ENCODE peak calls at places on chromosomes 6 and 20, in four cellular contexts. U, A, E and R are unnamed samples.

GRCh38 chr6:93238632-93239031 is 180.7 kb downstream of the EPHA7 start:
- DNase-seq in U (no peak), A (no peak), E (no peak), R (no peak)

GRCh38 chr6:109381007-109381746 is 1.1 kb downstream of the CD164 start:
- DNase-seq in U (no peak), A (no peak), E (no peak), R (no peak)

GRCh38 chr6:166169549-166170421 is 2.1 kb upstream of the TBXT start:
- DNase-seq in U (no peak), A (no peak), E (no peak), R (no peak)

GRCh38 chr20:61886721-61887658 is 178.7 kb downstream of the TAF4 start:
- DNase-seq in U (peak), A (peak), E (peak), R (peak)

GRCh38 chr6:168313371-168314028 is 6.1 kb downstream of the DACT2 start:
- DNase-seq in U (no peak), A (peak), E (no peak), R (no peak)

GRCh38 chr20:62633571-62634329 is 8.6 kb upstream of the SLCO4A1 start:
- DNase-seq in U (no peak), A (no peak), E (no peak), R (no peak)

GRCh38 chr6:7615611-7616383 is 25.8 kb downstream of the SNRNP48 start:
- DNase-seq in U (peak), A (peak), E (peak), R (peak)

GRCh38 chr20:43721429-43722152 is 5.2 kb downstream of the GTSF1L start:
- DNase-seq in U (no peak), A (no peak), E (no peak), R (no peak)

GRCh38 chr20:40304119-40304518 is 384.9 kb downstream of the MAFB start:
- DNase-seq in U (no peak), A (no peak), E (no peak), R (no peak)

GRCh38 chr6:52877168-52877567 is 32.3 kb downstream of the GSTA3 start:
- DNase-seq in U (peak), A (no peak), E (no peak), R (peak)

GRCh38 chr20:34570859-34571306 is 12.4 kb downstream of the MAP1LC3A start:
- DNase-seq in U (no peak), A (no peak), E (peak), R (no peak)

GRCh38 chr20:4029505-4030467 is 14.4 kb upstream of the RNF24 start:
- DNase-seq in U (no peak), A (no peak), E (no peak), R (no peak)

GRCh38 chr20:58478141-58478805 is 36.9 kb downstream of the APCDD1L start:
- DNase-seq in U (no peak), A (no peak), E (no peak), R (no peak)

GRCh38 chr20:16846011-16846410 is 97.9 kb downstream of the OTOR start:
- DNase-seq in U (no peak), A (no peak), E (no peak), R (no peak)

GRCh38 chr20:44001667-44002596 is 87.3 kb downstream of the TOX2 start:
- DNase-seq in U (peak), A (no peak), E (no peak), R (no peak)

GRCh38 chr6:14734052-14734415 is 511.8 kb upstream of the JARID2 start:
- DNase-seq in U (no peak), A (no peak), E (peak), R (no peak)

GRCh38 chr6:46051962-46052361 is 36.3 kb upstream of the CLIC5 start:
- DNase-seq in U (no peak), A (no peak), E (no peak), R (no peak)

GRCh38 chr6:112665815-112666214 is 318.7 kb downstream of the RFPL4B start:
- DNase-seq in U (no peak), A (no peak), E (no peak), R (no peak)

GRCh38 chr6:76418657-76419217 is 346.3 kb upstream of the IMPG1 start:
- DNase-seq in U (no peak), A (no peak), E (no peak), R (no peak)

GRCh38 chr20:10513931-10514575 is 78.9 kb downstream of the SLX4IP start:
- DNase-seq in U (no peak), A (no peak), E (no peak), R (no peak)

GRCh38 chr20:24838551-24839530 is 110.2 kb upstream of the CST7 start:
- DNase-seq in U (no peak), A (no peak), E (no peak), R (no peak)

GRCh38 chr6:7646394-7646793 is 56.4 kb downstream of the SNRNP48 start:
- DNase-seq in U (no peak), A (no peak), E (no peak), R (no peak)

GRCh38 chr20:40262219-40262618 is 426.8 kb downstream of the MAFB start:
- DNase-seq in U (no peak), A (no peak), E (no peak), R (no peak)

GRCh38 chr20:14488756-14489479 is 151.5 kb upstream of the FLRT3 start:
- DNase-seq in U (no peak), A (no peak), E (no peak), R (no peak)

GRCh38 chr6:96787846-96788580 is 49.3 kb downstream of the GPR63 start:
- DNase-seq in U (no peak), A (no peak), E (peak), R (no peak)

DNA sequence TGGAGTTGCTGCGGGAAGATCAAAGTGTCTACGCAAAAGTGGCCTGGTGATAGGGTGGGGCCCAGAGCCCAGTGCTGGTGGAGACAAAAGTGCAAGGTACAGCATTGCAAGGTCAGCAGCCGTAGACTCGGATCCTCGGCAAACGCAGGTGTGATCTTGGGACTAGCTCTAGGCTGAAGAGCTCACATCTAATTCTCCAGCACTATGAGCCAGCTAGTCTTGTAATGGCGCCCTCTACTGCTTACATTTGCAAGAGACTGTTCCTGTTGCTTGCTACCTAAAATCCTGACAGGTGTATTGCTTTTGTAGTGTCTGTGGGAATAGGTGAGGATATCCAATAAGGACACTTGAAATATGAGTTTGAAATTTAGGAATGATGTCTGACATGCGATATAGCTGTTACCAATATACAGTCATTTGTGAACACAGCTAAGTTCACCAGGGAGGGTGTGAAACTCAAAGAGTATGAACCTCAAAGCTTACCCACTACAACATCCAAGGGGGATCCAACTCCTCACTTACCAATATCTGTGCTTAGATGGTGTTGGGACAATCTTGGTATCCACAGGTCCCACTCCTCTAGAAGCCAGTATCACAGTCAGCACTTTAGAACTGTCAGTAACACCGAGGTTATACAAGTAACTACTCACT is 58.4 kb downstream of the PDE7B start:
- DNase-seq in U (peak), A (peak), E (peak), R (no peak)
- TF ChIP-seq TCF7L2 in U (no peak), A (no peak), E (no peak), R (no peak)

GRCh38 chr6:163334264-163334663 is 80.3 kb upstream of the QKI start:
- DNase-seq in U (no peak), A (no peak), E (no peak), R (no peak)

GRCh38 chr6:163336961-163337360 is 77.6 kb upstream of the QKI start:
- DNase-seq in U (no peak), A (no peak), E (no peak), R (no peak)

GRCh38 chr6:163337958-163338357 is 76.6 kb upstream of the QKI start:
- DNase-seq in U (no peak), A (no peak), E (no peak), R (no peak)

GRCh38 chr6:163335056-163335455 is 79.5 kb upstream of the QKI start:
- DNase-seq in U (no peak), A (no peak), E (no peak), R (no peak)

DNA sequence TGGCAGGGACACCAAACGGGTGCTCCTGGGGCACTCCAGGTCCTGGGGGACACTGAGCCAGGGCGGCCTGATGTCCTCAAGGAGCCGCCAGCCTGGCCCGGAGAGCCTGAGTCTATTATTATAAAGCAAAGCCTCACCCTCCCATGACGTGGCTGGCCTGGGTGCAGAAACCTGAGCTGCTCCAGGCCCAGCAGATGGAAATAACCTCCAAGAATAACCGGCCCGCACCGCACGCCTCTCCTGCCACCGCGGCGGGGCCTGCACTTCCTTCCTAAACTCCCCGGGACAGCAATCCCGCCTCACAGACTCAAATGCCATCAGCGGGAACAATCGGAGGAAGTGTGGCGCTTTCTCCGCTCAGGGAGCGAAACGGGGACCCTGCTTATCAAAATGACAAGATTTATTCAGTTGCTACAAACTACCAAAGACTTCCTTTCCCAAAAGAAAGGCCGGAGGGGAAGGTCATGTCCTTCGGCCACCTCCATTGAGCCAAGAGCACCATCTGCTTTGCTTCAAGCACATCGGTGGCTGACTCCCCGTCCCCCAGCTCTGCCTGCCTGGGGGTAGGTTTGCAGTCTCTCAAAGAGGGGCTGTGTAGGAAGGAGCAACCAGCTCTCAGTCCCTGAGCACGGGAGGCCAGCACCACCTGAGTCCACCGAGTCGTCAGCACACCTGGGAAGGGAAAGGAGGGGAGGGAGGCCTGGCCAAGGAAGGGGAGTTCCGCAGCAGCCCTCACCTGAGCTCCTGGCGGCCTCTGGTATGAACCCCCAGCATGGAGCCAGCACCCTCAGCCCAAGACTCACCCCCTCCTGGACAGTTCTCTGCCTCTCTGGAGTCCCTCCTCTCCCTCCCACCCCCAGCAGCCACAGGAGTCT is 78.6 kb upstream of the QKI start:
- DNase-seq in U (no peak), A (no peak), E (no peak), R (no peak)
- TF ChIP-seq SIN3A in U (no peak), A (no peak), E (no peak), R (no peak)

GRCh38 chr20:364905-365794 is 15.4 kb upstream of the TRIB3 start:
- DNase-seq in U (peak), A (peak), E (peak), R (no peak)

GRCh38 chr20:358891-359555 is 12.1 kb downstream of the NRSN2 start:
- DNase-seq in U (no peak), A (no peak), E (no peak), R (no peak)

GRCh38 chr20:361562-361961 is 14.7 kb downstream of the NRSN2 start:
- DNase-seq in U (no peak), A (no peak), E (no peak), R (no peak)

GRCh38 chr20:363319-364078 is 16.6 kb downstream of the NRSN2 start:
- DNase-seq in U (no peak), A (peak), E (peak), R (no peak)

DNA sequence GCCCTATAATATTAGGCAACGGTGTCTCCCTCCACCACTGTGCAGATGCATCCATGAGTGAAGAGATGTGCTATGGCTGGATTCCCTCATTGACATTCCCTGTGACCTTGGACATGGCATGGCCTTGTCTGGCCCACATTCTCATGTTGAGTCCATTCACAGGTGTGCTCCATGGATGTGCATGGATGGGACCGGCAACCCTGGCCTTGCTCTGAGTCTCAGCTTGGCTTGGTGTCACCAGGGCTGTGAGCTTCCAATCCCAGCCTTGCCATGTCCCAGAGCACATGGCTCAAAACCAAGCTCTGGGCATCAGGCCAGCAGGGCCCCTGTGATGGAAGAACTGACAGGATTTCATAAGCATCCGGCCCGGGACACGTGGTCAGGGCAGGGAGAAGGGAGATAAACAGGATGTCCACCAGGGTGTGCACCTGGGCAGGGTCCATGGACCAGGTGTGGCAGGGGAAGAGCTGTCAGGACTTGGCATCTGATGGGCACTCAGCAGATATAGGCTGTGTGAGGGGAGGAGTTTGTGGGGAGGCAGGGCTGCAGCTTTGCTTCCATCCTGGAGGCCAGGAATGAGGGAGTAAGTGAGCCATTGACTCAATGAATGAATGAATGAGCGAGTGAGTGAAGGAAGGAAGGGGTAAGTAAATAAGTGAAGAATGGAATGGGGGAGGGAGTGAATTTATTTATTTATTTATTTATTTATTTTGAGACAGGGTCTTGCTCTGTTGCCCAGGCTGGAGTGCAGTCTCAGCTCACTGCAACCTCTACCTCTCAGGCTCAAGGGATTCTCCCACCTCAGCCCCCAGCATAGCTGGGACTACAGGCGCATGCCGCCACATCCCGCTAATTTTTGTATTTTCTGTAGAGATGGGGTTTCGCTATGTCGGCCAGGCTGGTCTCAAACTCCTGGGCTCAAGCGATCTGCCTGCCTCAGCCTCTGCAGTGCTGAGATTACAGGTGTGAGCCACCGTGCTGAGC is 15.7 kb downstream of the NRSN2 start:
- DNase-seq in U (peak), A (peak), E (peak), R (no peak)
- TF ChIP-seq TCF7L2 in U (peak), A (no peak), E (no peak), R (no peak)

GRCh38 chr6:38476141-38476540 is 163.6 kb downstream of the BTBD9 start:
- DNase-seq in U (no peak), A (no peak), E (no peak), R (no peak)
- TF ChIP-seq SIN3A in U (no peak), A (no peak), E (no peak), R (no peak)

GRCh38 chr6:80607814-80608391 is 501.4 kb downstream of the BCKDHB start:
- DNase-seq in U (no peak), A (no peak), E (no peak), R (no peak)
- TF ChIP-seq TCF7L2 in U (no peak), A (no peak), E (no peak), R (no peak)

GRCh38 chr6:138964012-138964411 is 24.0 kb downstream of the REPS1 start:
- DNase-seq in U (no peak), A (no peak), E (no peak), R (no peak)

GRCh38 chr6:138965291-138965874 is 22.7 kb downstream of the REPS1 start:
- DNase-seq in U (no peak), A (no peak), E (no peak), R (no peak)

GRCh38 chr6:138965971-138966370 is 22.1 kb downstream of the REPS1 start:
- DNase-seq in U (no peak), A (no peak), E (no peak), R (no peak)

GRCh38 chr6:138963531-138963930 is 24.5 kb downstream of the REPS1 start:
- DNase-seq in U (no peak), A (no peak), E (no peak), R (no peak)

GRCh38 chr6:138963119-138963518 is 24.9 kb downstream of the REPS1 start:
- DNase-seq in U (no peak), A (no peak), E (no peak), R (no peak)
- TF ChIP-seq SIN3A in U (no peak), A (no peak), E (no peak), R (no peak)

DNA sequence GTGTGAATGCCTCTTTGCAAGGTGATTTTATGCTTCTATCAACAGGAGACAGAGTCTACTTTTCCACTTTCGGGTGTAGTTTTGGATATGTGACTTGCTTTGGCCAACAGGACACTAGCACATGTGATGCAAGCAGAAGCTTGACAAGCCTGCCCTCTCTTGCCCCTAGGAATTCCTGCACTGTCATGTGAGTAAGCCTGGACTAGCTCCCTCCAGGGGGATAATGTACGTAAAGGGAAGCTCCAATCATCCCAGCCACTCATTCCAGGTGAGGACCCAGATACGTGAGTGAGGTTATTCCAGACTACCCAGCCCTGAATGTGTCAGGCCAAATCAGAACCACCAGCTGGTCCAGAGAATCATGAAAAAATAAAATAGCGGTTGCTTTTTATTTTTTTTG is 33.3 kb downstream of the BEND3 start:
- DNase-seq in U (no peak), A (peak), E (peak), R (no peak)
- TF ChIP-seq TCF7L2 in U (no peak), A (no peak), E (no peak), R (no peak)

DNA sequence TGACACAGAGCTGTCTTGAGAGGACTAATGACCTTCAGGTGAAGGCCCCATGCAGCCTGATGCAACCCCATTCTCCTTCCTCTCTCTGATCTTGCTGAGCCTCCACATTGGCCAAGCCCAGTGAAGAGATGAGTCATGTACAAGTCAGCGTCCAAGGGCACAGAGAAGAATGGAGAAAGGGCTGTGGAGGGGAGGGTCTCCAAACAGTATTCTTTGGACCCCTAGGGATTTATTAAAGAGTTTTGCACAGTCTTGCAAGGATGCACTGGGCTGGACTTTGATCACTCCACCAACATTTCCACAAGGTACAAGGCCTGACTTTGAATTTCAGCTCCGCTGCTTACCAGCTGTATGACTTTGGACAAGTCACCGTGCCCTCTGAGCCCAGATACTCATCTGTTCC is 13.9 kb upstream of the KCNG1 start:
- DNase-seq in U (peak), A (no peak), E (no peak), R (no peak)
- TF ChIP-seq SIN3A in U (no peak), A (no peak), E (no peak), R (no peak)

DNA sequence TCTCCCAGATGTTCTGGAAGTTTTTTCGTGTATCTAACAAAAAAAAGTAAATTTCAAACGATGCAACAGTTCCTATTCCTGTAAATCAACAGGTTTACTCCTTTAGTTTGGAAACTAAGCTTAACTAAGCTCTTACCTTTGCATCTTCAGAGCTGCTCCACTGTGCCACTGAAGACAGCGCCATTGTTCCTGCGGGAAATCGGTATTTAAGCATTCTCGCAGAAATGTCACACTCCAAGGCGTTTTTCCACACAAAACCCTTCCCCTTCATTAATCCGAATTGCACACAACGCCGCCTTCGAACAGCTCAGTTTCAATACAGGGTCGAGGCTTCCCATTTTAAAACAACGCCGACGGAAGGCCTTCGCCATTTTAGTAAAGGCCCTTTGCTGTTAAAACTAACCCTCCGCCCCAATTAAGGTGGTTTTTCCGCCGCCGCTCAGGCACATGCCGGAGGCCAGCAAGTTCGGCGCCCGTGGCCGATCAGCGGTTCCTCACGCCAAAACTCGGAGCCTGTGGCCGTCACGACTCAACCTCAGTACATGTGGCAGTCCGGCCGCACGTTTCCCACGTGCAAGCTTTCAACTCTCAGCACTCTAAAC is 35.4 kb upstream of the SYNCRIP start:
- DNase-seq in U (no peak), A (no peak), E (no peak), R (no peak)
- TF ChIP-seq TCF7L2 in U (no peak), A (no peak), E (no peak), R (no peak)